ENCODE peak calls at places on chromosomes 5 and 9, in seven cellular contexts. W, J, B, D, P, A and U are unnamed samples.

GRCh38 chr5:160262151-160262550 is 32.8 kb downstream of the FABP6 start:
- DNase-seq in W (no peak), J (no peak), B (no peak), D (no peak), P (peak; percentile 57), A (no peak), U (no peak)

GRCh38 chr9:136552117-136552685 is 6.4 kb upstream of the NOTCH1 start:
- DNase-seq in W (no peak), J (no peak), B (peak; percentile 59), D (peak; percentile 67), P (no peak), A (no peak), U (peak; percentile 84)

GRCh38 chr5:163609910-163610309 is 104.5 kb downstream of the MAT2B start:
- DNase-seq in W (no peak), J (no peak), B (no peak), D (no peak), P (no peak), A (no peak), U (no peak)

GRCh38 chr9:77714077-77714549 is 66.0 kb upstream of the GNA14 start:
- DNase-seq in W (no peak), J (no peak), B (no peak), D (no peak), P (no peak), A (no peak), U (no peak)

GRCh38 chr9:127210851-127211730 is 53.5 kb upstream of the GARNL3 start:
- DNase-seq in W (no peak), J (no peak), B (no peak), D (no peak), P (no peak), A (no peak), U (no peak)

GRCh38 chr5:39024005-39024404 is 50.2 kb downstream of the RICTOR start:
- DNase-seq in W (no peak), J (no peak), B (no peak), D (no peak), P (no peak), A (no peak), U (no peak)

GRCh38 chr9:23423999-23424398 is 402.0 kb downstream of the ELAVL2 start:
- DNase-seq in W (no peak), J (no peak), B (no peak), D (no peak), P (no peak), A (no peak), U (no peak)

GRCh38 chr5:3377831-3378230 is 217.8 kb upstream of the IRX1 start:
- DNase-seq in W (no peak), J (no peak), B (no peak), D (no peak), P (no peak), A (no peak), U (no peak)

GRCh38 chr5:142902188-142902965 is 132.2 kb downstream of the ARHGAP26 start:
- DNase-seq in W (no peak), J (no peak), B (peak; percentile 17), D (no peak), P (no peak), A (no peak), U (peak; percentile 69)

GRCh38 chr9:69121155-69122085 is 52.7 kb upstream of the TJP2 start:
- DNase-seq in W (peak; percentile 54), J (no peak), B (peak; percentile 38), D (peak; percentile 64), P (peak; percentile 51), A (peak; percentile 69), U (no peak)

GRCh38 chr9:37902804-37903580 is 935 bp downstream of the SLC25A51 start:
- DNase-seq in W (no peak), J (no peak), B (peak; percentile 48), D (no peak), P (peak; percentile 23), A (no peak), U (peak; percentile 14)